ENCODE peak calls at places on chromosomes 7 and 10, in seven cellular contexts. X is H1, M is HCT116, V is K562, B is HepG2, F is SK-N-SH, N is GM12878. D is an unnamed sample.

GRCh38 chr7:1977876-1978441 is 254.8 kb downstream of the MAD1L1 start:
- DNase-seq in X (no peak), M (no peak), V (no peak), B (no peak), F (no peak), N (no peak), D (no peak)

GRCh38 chr10:101032637-101033201 is 1.7 kb downstream of the SFXN3 start:
- DNase-seq in X (no peak), M (peak; percentile 60), V (no peak), B (peak; percentile 44), F (peak; percentile 83), N (no peak), D (no peak)

GRCh38 chr7:117715784-117716445 is 157.3 kb downstream of the CTTNBP2 start:
- DNase-seq in X (peak; percentile 52), M (peak; percentile 26), V (peak; percentile 38), B (peak; percentile 39), F (peak; percentile 59), N (no peak), D (peak; percentile 69)

GRCh38 chr7:134567368-134567767 is 18.5 kb downstream of the AKR1B15 start:
- DNase-seq in X (no peak), M (no peak), V (no peak), B (no peak), F (no peak), N (no peak), D (no peak)

GRCh38 chr7:2870471-2870941 is 26.4 kb upstream of the GNA12 start:
- DNase-seq in X (no peak), M (peak; percentile 39), V (no peak), B (no peak), F (peak; percentile 29), N (no peak), D (no peak)

GRCh38 chr7:69617364-69617763 is 19.1 kb downstream of the AUTS2 start:
- DNase-seq in X (no peak), M (no peak), V (no peak), B (no peak), F (no peak), N (no peak), D (no peak)

GRCh38 chr10:118953999-118954398 is 75.5 kb upstream of the NANOS1 start:
- DNase-seq in X (peak; percentile 17), M (no peak), V (no peak), B (no peak), F (no peak), N (no peak), D (no peak)

GRCh38 chr10:111113238-111113960 is 36.6 kb downstream of the ADRA2A start:
- DNase-seq in X (no peak), M (no peak), V (no peak), B (no peak), F (no peak), N (no peak), D (no peak)

GRCh38 chr7:93232673-93233018 is 480 bp downstream of the VPS50 start:
- DNase-seq in X (no peak), M (no peak), V (peak; percentile 28), B (no peak), F (no peak), N (no peak), D (peak; percentile 2)

GRCh38 chr10:75743231-75743864 is 311.9 kb downstream of the LRMDA start:
- DNase-seq in X (no peak), M (no peak), V (no peak), B (peak; percentile 51), F (no peak), N (no peak), D (peak; percentile 16)

GRCh38 chr7:6389728-6390127 is 58.0 kb downstream of the DAGLB start:
- DNase-seq in X (no peak), M (no peak), V (no peak), B (no peak), F (no peak), N (no peak), D (no peak)

GRCh38 chr10:96586419-96587254 is at the start of gene TM9SF3:
- DNase-seq in X (peak; percentile 86), M (peak; percentile 49), V (peak; percentile 85), B (peak; percentile 73), F (peak; percentile 97), N (no peak), D (peak; percentile 92)

GRCh38 chr10:76115471-76116155 is 684.2 kb downstream of the LRMDA start:
- DNase-seq in X (no peak), M (no peak), V (no peak), B (no peak), F (no peak), N (no peak), D (no peak)

GRCh38 chr10:33306756-33307519 is 27.5 kb downstream of the NRP1 start:
- DNase-seq in X (no peak), M (no peak), V (no peak), B (peak; percentile 77), F (no peak), N (no peak), D (no peak)

GRCh38 chr7:22811746-22812280 is 10.8 kb downstream of the TOMM7 start:
- DNase-seq in X (no peak), M (no peak), V (no peak), B (no peak), F (no peak), N (no peak), D (no peak)

GRCh38 chr7:148735967-148736366 is 37.3 kb downstream of the CUL1 start:
- DNase-seq in X (no peak), M (no peak), V (no peak), B (no peak), F (no peak), N (no peak), D (no peak)

GRCh38 chr7:132430863-132431822 is 145.1 kb downstream of the PLXNA4 start:
- DNase-seq in X (no peak), M (no peak), V (no peak), B (no peak), F (peak; percentile 47), N (no peak), D (no peak)

GRCh38 chr7:20417675-20418382 is 87.1 kb downstream of the ITGB8 start:
- DNase-seq in X (no peak), M (no peak), V (no peak), B (no peak), F (no peak), N (no peak), D (no peak)

GRCh38 chr10:7642612-7643011 is 24.2 kb downstream of the ITIH5 start:
- DNase-seq in X (no peak), M (no peak), V (no peak), B (no peak), F (no peak), N (no peak), D (no peak)

GRCh38 chr10:44424953-44425352 is 40.1 kb upstream of the CXCL12 start:
- DNase-seq in X (no peak), M (no peak), V (no peak), B (no peak), F (no peak), N (no peak), D (no peak)

GRCh38 chr7:29146888-29147609 is 712 bp upstream of the CPVL start:
- DNase-seq in X (no peak), M (peak; percentile 8), V (no peak), B (peak; percentile 60), F (no peak), N (no peak), D (peak; percentile 46)

GRCh38 chr7:28678421-28678965 is 266.2 kb downstream of the CREB5 start:
- DNase-seq in X (no peak), M (no peak), V (no peak), B (no peak), F (no peak), N (no peak), D (no peak)

DNA sequence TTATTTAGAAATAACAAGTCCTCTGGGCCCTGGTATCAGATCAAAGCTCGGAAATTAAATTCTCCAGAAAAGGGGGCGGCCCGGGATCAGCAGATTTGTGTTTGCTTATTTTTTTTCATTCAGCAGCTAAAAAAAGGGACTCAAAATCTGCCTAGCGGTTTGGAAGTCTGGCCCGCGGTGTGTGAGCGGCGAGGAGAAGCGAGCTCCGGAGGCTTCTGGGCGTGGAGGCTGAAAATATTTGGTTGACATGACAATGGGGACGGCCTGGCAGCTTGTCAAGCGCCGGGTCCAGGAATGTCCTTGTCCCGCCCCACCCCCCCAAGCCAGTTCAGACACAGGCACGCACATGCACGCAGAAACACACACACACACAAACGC is 43.4 kb downstream of the FOXL3 start:
- DNase-seq in X (no peak), M (no peak), V (no peak), B (peak; percentile 63), F (peak; percentile 62), N (no peak), D (peak; percentile 40)
- TF ChIP-seq JUND in X (no peak), M (no peak), V (no peak), B (no peak), F (no peak), N (no peak), D (no peak)

GRCh38 chr7:139992353-139993054 is 70.2 kb downstream of the PARP12 start:
- DNase-seq in X (no peak), M (no peak), V (no peak), B (no peak), F (peak; percentile 65), N (no peak), D (no peak)
- TF ChIP-seq JUND in X (no peak), M (no peak), V (no peak), B (no peak), F (no peak), N (no peak), D (no peak)

DNA sequence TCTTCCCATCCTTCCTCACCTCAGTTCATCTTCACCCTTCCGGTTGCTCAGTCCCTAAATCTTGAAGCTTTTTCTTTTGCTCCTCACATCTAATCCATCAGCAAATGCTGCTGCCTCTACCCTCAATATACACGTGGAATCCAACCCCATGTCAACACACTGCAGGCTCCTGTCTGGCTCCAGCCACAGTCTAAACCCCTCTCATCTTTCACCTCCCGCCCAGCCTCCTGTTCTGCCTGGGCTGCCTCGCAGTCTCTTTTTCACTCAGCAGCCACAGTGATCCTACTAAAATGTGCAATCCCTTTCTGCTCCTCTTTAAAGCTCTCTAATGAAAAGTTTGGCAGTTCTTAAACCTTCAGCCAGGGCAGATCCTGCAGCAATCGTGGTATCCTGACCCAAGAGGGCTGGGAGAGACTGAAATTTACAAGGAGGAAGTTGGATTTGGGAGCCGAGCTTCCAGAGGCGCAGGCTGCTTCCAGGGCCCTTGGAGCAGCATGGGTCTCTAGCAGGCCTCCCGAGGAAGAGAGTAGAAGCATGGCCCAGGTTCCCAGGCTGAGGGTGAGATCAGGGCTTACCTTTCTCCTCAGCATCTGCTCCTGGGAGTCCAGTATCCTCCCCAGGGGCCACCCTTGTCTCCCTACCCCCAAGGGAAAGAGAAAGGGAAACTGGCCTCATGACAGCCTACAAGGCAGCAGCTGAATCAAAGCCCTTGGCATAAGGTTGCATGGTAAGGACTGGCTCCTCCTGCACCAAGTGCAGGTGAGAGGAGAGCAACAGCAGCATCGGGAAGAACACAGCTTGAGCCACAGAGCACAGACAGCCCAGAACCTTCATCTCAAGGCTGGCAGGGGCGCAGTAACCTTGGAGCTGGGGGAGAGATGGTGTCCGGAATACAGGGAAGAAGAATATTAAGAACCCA is 114.3 kb downstream of the MARCHF5 start:
- DNase-seq in X (no peak), M (no peak), V (no peak), B (no peak), F (no peak), N (no peak), D (no peak)
- TF ChIP-seq JUND in X (no peak), M (no peak), V (no peak), B (no peak), F (no peak), N (no peak), D (no peak)

DNA sequence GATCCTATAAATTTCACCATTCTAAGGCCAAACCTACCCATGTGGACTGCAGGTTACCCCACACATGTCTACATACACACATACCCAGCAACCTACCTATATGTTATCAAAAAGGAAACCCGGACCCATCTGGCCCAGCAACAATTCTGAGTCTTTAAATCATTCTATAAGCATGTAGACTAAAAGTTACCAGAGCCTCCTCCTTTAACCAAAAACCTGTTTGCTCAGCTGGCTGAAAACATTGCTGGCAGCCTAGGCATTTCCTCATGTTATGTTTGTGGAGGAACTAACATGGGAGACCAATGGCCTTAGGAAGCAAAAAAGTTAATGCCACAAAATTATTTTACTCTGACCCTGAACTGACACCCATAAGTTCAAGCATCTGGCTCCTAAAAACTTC is 5.3 kb upstream of the ADCK2 start:
- DNase-seq in X (no peak), M (no peak), V (no peak), B (no peak), F (no peak), N (no peak), D (no peak)
- TF ChIP-seq JUND in X (no peak), M (no peak), V (no peak), B (no peak), F (no peak), N (no peak), D (no peak)